ENCODE peak calls at places on chromosomes 1 and 21, in four cellular contexts. B is heart left ventricle, V is stomach, O is IMR-90. L is an unnamed sample.

GRCh38 chr1:47412437-47412836 is 3.6 kb upstream of the FOXE3 start:
- DNase-seq in B (no peak), V (no peak), O (no peak), L (no peak)

GRCh38 chr1:78586572-78586971 is 33.7 kb upstream of the IFI44L start:
- DNase-seq in B (no peak), V (no peak), O (peak; percentile 54), L (no peak)

GRCh38 chr1:10399487-10399917 is 638 bp downstream of the PGD start:
- DNase-seq in B (peak; percentile 36), V (no peak), O (peak; percentile 54), L (no peak)

GRCh38 chr1:28246427-28246832 is 10.5 kb downstream of the ATP5IF1 start:
- DNase-seq in B (no peak), V (no peak), O (peak; percentile 47), L (no peak)

GRCh38 chr1:152108899-152109222 is 6.4 kb downstream of the TCHH start:
- DNase-seq in B (no peak), V (no peak), O (no peak), L (no peak)

GRCh38 chr1:201941420-201942128 is 4.8 kb downstream of the LMOD1 start:
- DNase-seq in B (no peak), V (no peak), O (no peak), L (peak; percentile 60)

GRCh38 chr1:91583326-91583755 is 82.7 kb downstream of the CDC7 start:
- DNase-seq in B (no peak), V (no peak), O (peak; percentile 99), L (no peak)

GRCh38 chr1:116020668-116021272 is 44.5 kb downstream of the SLC22A15 start:
- DNase-seq in B (peak; percentile 61), V (peak; percentile 57), O (peak; percentile 40), L (no peak)

GRCh38 chr1:228490120-228491078 is 3.2 kb downstream of the RNF187 start:
- DNase-seq in B (peak; percentile 78), V (no peak), O (peak; percentile 53), L (no peak)

GRCh38 chr21:42120904-42121535 is 49.9 kb downstream of the UMODL1 start:
- DNase-seq in B (no peak), V (no peak), O (no peak), L (no peak)

GRCh38 chr1:226268421-226269124 is 40.4 kb downstream of the LIN9 start:
- DNase-seq in B (no peak), V (no peak), O (peak; percentile 75), L (no peak)

GRCh38 chr1:202131956-202132821 is 9.5 kb downstream of the GPR37L1 start:
- DNase-seq in B (peak; percentile 79), V (peak; percentile 46), O (no peak), L (peak; percentile 86)

GRCh38 chr1:110588486-110588885 is 17.7 kb downstream of the KCNA2 start:
- DNase-seq in B (no peak), V (no peak), O (no peak), L (no peak)

GRCh38 chr1:20770314-20771087 is 16.6 kb downstream of the HP1BP3 start:
- DNase-seq in B (no peak), V (no peak), O (peak; percentile 47), L (no peak)

GRCh38 chr1:10515627-10516026 is 40.9 kb downstream of the PEX14 start:
- DNase-seq in B (no peak), V (no peak), O (no peak), L (no peak)

GRCh38 chr1:59266180-59266926 is 30.5 kb upstream of the FGGY start:
- DNase-seq in B (no peak), V (no peak), O (no peak), L (no peak)

GRCh38 chr1:7322283-7322785 is 448.8 kb upstream of the VAMP3 start:
- DNase-seq in B (no peak), V (no peak), O (peak; percentile 65), L (no peak)

GRCh38 chr1:204826970-204827369 is 43.7 kb upstream of the NFASC start:
- DNase-seq in B (no peak), V (no peak), O (no peak), L (no peak)

GRCh38 chr1:94079056-94079990 is 41.6 kb downstream of the ABCA4 start:
- DNase-seq in B (no peak), V (no peak), O (no peak), L (no peak)

GRCh38 chr1:234546890-234547788 is 62.8 kb downstream of the IRF2BP2 start:
- DNase-seq in B (no peak), V (no peak), O (peak; percentile 47), L (no peak)

GRCh38 chr1:145891143-145891542 is 5.5 kb upstream of the ANKRD35 start:
- DNase-seq in B (no peak), V (peak; percentile 67), O (peak; percentile 17), L (no peak)

GRCh38 chr1:176241385-176242015 is 34.4 kb upstream of the COP1 start:
- DNase-seq in B (no peak), V (no peak), O (peak; percentile 95), L (no peak)

GRCh38 chr1:18554101-18554500 is 73.4 kb downstream of the KLHDC7A start:
- DNase-seq in B (no peak), V (no peak), O (no peak), L (no peak)

GRCh38 chr21:36247316-36247715 is 72.7 kb upstream of the MORC3 start:
- DNase-seq in B (no peak), V (no peak), O (peak; percentile 78), L (no peak)

DNA sequence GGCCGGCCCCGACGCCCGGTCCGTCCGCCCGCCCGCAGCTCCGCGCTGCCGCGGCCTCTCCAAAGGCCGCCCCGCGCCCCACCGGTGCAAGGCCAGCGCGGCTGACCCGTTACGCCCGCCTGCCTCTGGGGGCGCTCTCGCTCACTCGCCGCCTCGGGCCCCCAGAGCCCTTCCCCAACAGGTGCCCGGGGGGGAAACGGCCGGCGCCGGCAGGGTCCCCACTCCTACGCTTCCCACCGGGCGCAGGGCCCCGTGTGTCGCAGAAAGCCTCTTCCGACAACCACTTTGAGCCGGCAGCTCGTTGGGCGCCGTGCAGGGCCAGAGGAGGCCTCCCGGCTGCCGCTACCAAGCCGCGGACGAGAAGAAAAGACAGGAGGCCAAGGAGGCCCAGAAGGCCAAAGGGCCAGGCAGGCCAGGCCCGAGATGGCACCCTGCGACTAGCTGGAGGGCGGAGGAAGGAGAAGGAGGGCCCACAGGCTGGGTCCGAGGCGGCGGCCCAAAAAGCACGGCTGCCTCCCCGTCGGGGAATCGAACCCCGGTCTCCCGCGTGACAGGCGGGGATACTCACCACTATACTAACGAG is 64.9 kb upstream of the FCGR2A start:
- DNase-seq in B (peak; percentile 39), V (peak; percentile 48), O (peak; percentile 53), L (peak; percentile 45)
- TF ChIP-seq POLR2A in B (no peak), V (no peak), O (no peak), L (no peak)

DNA sequence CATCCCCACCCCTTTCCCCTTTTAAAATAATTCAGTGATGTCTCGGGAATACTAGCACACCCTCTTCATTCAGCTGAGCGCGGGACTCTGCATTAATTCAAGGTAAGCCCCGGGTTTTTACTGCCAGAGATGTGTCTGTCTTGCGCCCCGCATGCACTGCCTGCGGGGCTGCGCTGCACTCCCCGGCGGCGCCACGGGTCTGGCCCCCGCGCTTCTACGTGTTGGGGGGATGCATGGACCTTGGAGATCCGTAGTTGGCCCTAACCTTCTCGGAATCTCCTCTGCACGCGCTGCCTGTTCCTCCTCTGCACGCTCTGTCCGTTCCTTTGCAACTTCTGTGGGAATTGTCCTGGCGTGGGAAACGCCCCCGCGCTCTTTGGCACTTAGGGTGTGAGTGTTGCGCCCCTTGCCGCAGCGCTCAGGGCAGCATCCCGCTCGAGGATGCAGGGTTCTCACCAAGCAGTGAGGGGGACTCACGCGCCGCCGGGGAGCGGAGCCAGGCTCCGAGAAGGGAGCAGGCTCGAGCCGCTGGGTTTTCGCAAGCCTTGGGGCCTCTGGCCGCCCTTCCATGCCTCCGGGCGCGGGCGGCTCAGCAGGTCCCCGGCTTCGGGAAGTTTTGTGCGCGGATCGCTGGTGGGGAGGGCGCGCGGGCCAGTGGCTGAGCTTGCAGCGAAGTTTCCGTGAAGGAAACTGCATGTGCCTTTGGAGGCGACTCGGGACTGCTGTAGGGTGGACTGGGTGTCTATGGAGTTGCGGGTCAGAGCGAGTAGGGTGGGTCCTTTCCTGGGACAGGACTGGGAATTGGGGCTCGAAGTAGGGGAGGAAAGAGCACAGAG is 165.1 kb upstream of the CACNA1E start:
- DNase-seq in B (no peak), V (no peak), O (no peak), L (no peak)
- H3K4me3 ChIP-seq in B (no peak overlapping the region), V (no peak overlapping the region), O (no peak overlapping the region), L (no peak overlapping the region)

DNA sequence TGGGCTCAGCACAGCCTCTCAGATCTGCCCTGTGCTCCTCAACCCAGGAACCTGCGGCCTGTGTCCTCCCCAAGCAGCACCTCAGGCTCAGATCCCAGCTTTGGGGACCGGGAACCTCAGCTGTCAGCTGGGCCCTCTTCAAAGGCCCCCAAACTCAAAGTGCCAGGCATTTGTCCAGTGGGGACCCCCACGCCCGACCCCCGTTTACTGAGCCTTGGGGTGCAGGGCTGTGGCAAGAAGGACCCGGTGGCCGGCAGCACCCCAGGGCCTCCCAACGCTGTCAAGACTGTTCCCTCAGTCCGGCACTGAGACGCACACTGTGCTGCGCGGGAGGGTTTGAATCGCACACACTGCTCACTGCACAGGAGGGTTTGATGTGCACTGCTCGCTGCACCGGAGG is 35.0 kb downstream of the MORN1 start:
- DNase-seq in B (peak; percentile 10), V (no peak), O (no peak), L (no peak)
- H3K27me3 ChIP-seq in B (no peaks in the 10 kb centered on the region), V (no peaks in the 10 kb centered on the region), O (no peaks in the 10 kb centered on the region), L (no peaks in the 10 kb centered on the region)

GRCh38 chr21:37370152-37371040 is 3.8 kb downstream of the DYRK1A start:
- DNase-seq in B (no peak), V (no peak), O (peak; percentile 85), L (no peak)
- TF ChIP-seq POLR2A in B (no peak), V (no peak), O (no peak), L (no peak)

GRCh38 chr1:15852036-15852827 is 4.7 kb downstream of the SPEN start:
- DNase-seq in B (no peak), V (no peak), O (peak; percentile 44), L (no peak)

GRCh38 chr1:15849775-15850449 is 2.4 kb downstream of the SPEN start:
- DNase-seq in B (peak; percentile 50), V (peak; percentile 29), O (peak; percentile 60), L (peak; percentile 54)

GRCh38 chr1:15850450-15851079 is 3.1 kb downstream of the SPEN start:
- DNase-seq in B (no peak), V (no peak), O (no peak), L (no peak)

GRCh38 chr1:15851251-15852035 is 3.9 kb downstream of the SPEN start:
- DNase-seq in B (no peak), V (no peak), O (no peak), L (no peak)

GRCh38 chr1:15852828-15853302 is 5.4 kb downstream of the SPEN start:
- DNase-seq in B (no peak), V (no peak), O (no peak), L (no peak)
- H3K4me3 ChIP-seq in B (no peak overlapping the region), V (no peak overlapping the region), O (no peak overlapping the region), L (no peak overlapping the region)

L was measured in ovary.